ENCODE peak calls at places on chromosomes 12 and 14, in five cellular contexts. I is heart left ventricle, O is NB4, H is transverse colon, R is HCT116. D is an unnamed sample.

GRCh38 chr12:54082402-54082892 is 28.8 kb downstream of the HOXC4 start:
- DNase-seq in I (no peak), O (no peak), H (peak; percentile 33), R (no peak), D (peak; percentile 48)

GRCh38 chr12:68977909-68978610 is 45.1 kb upstream of the CPM start:
- DNase-seq in I (no peak), O (no peak), H (no peak), R (no peak), D (no peak)

GRCh38 chr12:2108166-2108565 is 55.4 kb downstream of the CACNA1C start:
- DNase-seq in I (no peak), O (no peak), H (no peak), R (no peak), D (no peak)

GRCh38 chr12:18476866-18477265 is 215.5 kb downstream of the PIK3C2G start:
- DNase-seq in I (no peak), O (no peak), H (no peak), R (no peak), D (no peak)

GRCh38 chr14:64196668-64197411 is 97.3 kb downstream of the ESR2 start:
- DNase-seq in I (peak; percentile 80), O (no peak), H (no peak), R (no peak), D (peak; percentile 85)

GRCh38 chr14:22554706-22555572 is 34.1 kb downstream of the DAD1 start:
- DNase-seq in I (no peak), O (no peak), H (no peak), R (no peak), D (no peak)

GRCh38 chr12:40138526-40138925 is 32.6 kb upstream of the SLC2A13 start:
- DNase-seq in I (no peak), O (no peak), H (no peak), R (no peak), D (no peak)

GRCh38 chr12:9869307-9870161 is at the start of gene CLEC2B:
- DNase-seq in I (no peak), O (peak; percentile 63), H (no peak), R (no peak), D (no peak)

GRCh38 chr12:56020437-56021189 is at the start of gene IKZF4:
- DNase-seq in I (peak; percentile 61), O (peak; percentile 45), H (no peak), R (no peak), D (peak; percentile 77)

GRCh38 chr14:23694085-23694975 is 58.2 kb downstream of the DHRS2 start:
- DNase-seq in I (peak; percentile 24), O (peak; percentile 65), H (no peak), R (peak; percentile 27), D (no peak)

GRCh38 chr12:52004042-52004648 is 2.6 kb upstream of the TAMALIN start:
- DNase-seq in I (peak; percentile 60), O (peak; percentile 57), H (peak; percentile 55), R (no peak), D (peak; percentile 58)

GRCh38 chr12:75656650-75657049 is 145.2 kb upstream of the KRR1 start:
- DNase-seq in I (no peak), O (no peak), H (no peak), R (peak; percentile 93), D (no peak)

GRCh38 chr12:15963271-15963670 is 52.1 kb downstream of the DERA start:
- DNase-seq in I (no peak), O (no peak), H (no peak), R (no peak), D (no peak)

GRCh38 chr12:123384994-123385376 is 1.1 kb downstream of the KMT5A start:
- DNase-seq in I (no peak), O (peak; percentile 19), H (no peak), R (no peak), D (no peak)

GRCh38 chr12:49825971-49826421 is 2.2 kb downstream of the NCKAP5L start:
- DNase-seq in I (peak; percentile 53), O (no peak), H (no peak), R (no peak), D (peak; percentile 61)

GRCh38 chr14:90664911-90665695 is 151.1 kb downstream of the TTC7B start:
- DNase-seq in I (no peak), O (no peak), H (no peak), R (no peak), D (no peak)
- TF ChIP-seq POLR2A in I (no peak), O (no peak), H (no peak), R (no peak), D (no peak)

GRCh38 chr14:52190532-52190931 is 77.0 kb upstream of the PTGDR start:
- DNase-seq in I (no peak), O (no peak), H (no peak), R (no peak), D (no peak)
- TF ChIP-seq CTCF in I (no peak), O (no peak), H (no peak), R (no peak), D (no peak)

GRCh38 chr12:132825089-132825488 is 3.6 kb downstream of the GOLGA3 start:
- DNase-seq in I (no peak), O (no peak), H (no peak), R (no peak), D (no peak)
- TF ChIP-seq POLR2A in I (no peak), O (no peak), H (no peak), R (no peak), D (no peak)

GRCh38 chr12:122200541-122201175 is 2.9 kb upstream of the B3GNT4 start:
- DNase-seq in I (no peak), O (no peak), H (no peak), R (no peak), D (no peak)
- TF ChIP-seq CTCF in I (no peak), O (no peak), H (no peak), R (peak; percentile 33), D (no peak)

GRCh38 chr12:6534914-6535696 is 788 bp downstream of the GAPDH start:
- DNase-seq in I (peak; percentile 79), O (peak; percentile 87), H (peak; percentile 82), R (no peak), D (peak; percentile 73)
- TF ChIP-seq POLR2A in I (no peak), O (peak; percentile 8), H (no peak), R (no peak), D (no peak)

GRCh38 chr14:103126873-103127304 is 3.6 kb downstream of the TNFAIP2 start:
- DNase-seq in I (peak; percentile 64), O (no peak), H (peak; percentile 71), R (no peak), D (no peak)
- TF ChIP-seq CTCF in I (peak; percentile 40), O (no peak), H (no peak), R (no peak), D (peak; percentile 37)

GRCh38 chr12:48340891-48341290 is 9.8 kb downstream of the ZNF641 start:
- DNase-seq in I (no peak), O (no peak), H (no peak), R (no peak), D (no peak)

GRCh38 chr12:48334807-48335206 is 15.9 kb downstream of the ZNF641 start:
- DNase-seq in I (no peak), O (peak; percentile 44), H (no peak), R (no peak), D (no peak)

GRCh38 chr12:48331389-48331788 is 19.3 kb downstream of the ZNF641 start:
- DNase-seq in I (no peak), O (no peak), H (no peak), R (no peak), D (no peak)

GRCh38 chr12:48336564-48336963 is 14.2 kb downstream of the ZNF641 start:
- DNase-seq in I (no peak), O (peak; percentile 14), H (no peak), R (no peak), D (no peak)

DNA sequence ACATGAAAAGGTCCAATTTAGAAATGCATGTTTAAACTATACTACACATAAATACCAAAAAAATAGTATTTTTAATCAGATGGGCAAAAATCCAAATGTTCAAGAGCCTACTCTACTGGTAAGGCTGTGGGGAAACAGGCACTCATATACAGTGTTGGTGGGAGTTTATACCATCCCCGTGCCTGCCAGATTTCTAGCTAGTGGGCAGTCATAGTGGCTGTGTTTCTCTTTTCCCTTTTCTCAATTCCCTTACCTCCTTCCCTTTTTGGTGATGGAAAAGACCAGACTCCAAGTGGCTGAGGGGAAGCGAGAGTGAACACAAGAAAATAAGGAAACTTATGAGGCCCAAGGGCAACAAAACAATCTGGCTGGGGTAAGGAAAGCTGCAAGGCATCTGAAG is 14.7 kb downstream of the ZNF641 start:
- DNase-seq in I (no peak), O (no peak), H (no peak), R (no peak), D (no peak)
- TF ChIP-seq POLR2A in I (no peak), O (no peak), H (no peak), R (no peak), D (no peak)

GRCh38 chr12:110048242-110049027 is at the start of gene C12orf76:
- DNase-seq in I (peak; percentile 96), O (peak; percentile 100), H (peak; percentile 95), R (peak; percentile 95), D (peak; percentile 98)
- TF ChIP-seq CTCF in I (peak; percentile 5), O (no peak), H (no peak), R (no peak), D (no peak)

D was measured in testis.